ENCODE peak calls at places on chromosomes 11 and 22, in five cellular contexts. V, G, D, K and H are unnamed samples. For H3K4me1, the result is how much of the 10 kb centered on the place peaks cover.

GRCh38 chr11:78876686-78877085 is 302.0 kb upstream of the NARS2 start:
- DNase-seq in D (no peak), G (no peak), V (no peak), K (no peak), H (no peak)

GRCh38 chr11:23570828-23571227 is 710.6 kb upstream of the CCDC179 start:
- DNase-seq in K (no peak), G (peak), D (no peak), V (no peak), H (peak)

GRCh38 chr11:17699157-17700114 is 19.9 kb upstream of the MYOD1 start:
- DNase-seq in K (peak), V (no peak), D (no peak), G (peak), H (peak)

GRCh38 chr11:10021563-10021962 is 272.5 kb downstream of the SBF2 start:
- DNase-seq in V (no peak), G (no peak), K (no peak), D (no peak), H (no peak)

GRCh38 chr11:117546431-117547160 is 218.9 kb downstream of the CEP164 start:
- DNase-seq in K (no peak), G (no peak), D (no peak), V (no peak), H (peak)

GRCh38 chr22:21726650-21727049 is 8.9 kb downstream of the YPEL1 start:
- DNase-seq in G (peak), V (peak), D (no peak), K (peak), H (no peak)

GRCh38 chr11:14022821-14023220 is 60.3 kb downstream of the SPON1 start:
- DNase-seq in K (no peak), D (no peak), V (peak), G (no peak), H (no peak)

GRCh38 chr11:35049906-35050531 is 89.0 kb upstream of the CD44 start:
- DNase-seq in D (no peak), K (no peak), V (no peak), G (no peak), H (no peak)

GRCh38 chr22:45994516-45995404 is 17.8 kb upstream of the WNT7B start:
- DNase-seq in V (peak), K (peak), D (peak), G (peak), H (peak)

GRCh38 chr22:48939441-48940265 is 888.0 kb downstream of the BRD1 start:
- DNase-seq in G (no peak), K (no peak), D (no peak), V (peak), H (peak)

GRCh38 chr11:81237139-81237538 is 1496.5 kb downstream of the FAM181B start:
- DNase-seq in K (peak), V (no peak), G (peak), D (no peak), H (no peak)

GRCh38 chr11:128931661-128932060 is 11.0 kb downstream of the TP53AIP1 start:
- DNase-seq in K (peak), D (no peak), G (no peak), V (no peak), H (peak)

GRCh38 chr11:122709042-122709760 is 53.7 kb downstream of the UBASH3B start:
- DNase-seq in K (no peak), G (peak), D (no peak), V (no peak), H (peak)

GRCh38 chr22:29325785-29326315 is 10.4 kb upstream of the RASL10A start:
- DNase-seq in V (no peak), G (no peak), K (no peak), D (no peak), H (peak)

GRCh38 chr11:72778535-72779494 is 15.0 kb downstream of the STARD10 start:
- DNase-seq in V (peak), K (no peak), G (no peak), D (no peak), H (peak)

GRCh38 chr11:72777755-72778278 is 16.0 kb downstream of the STARD10 start:
- DNase-seq in V (no peak), G (no peak), D (no peak), K (no peak), H (peak)

GRCh38 chr11:72775288-72776110 is 18.3 kb downstream of the STARD10 start:
- DNase-seq in G (no peak), D (no peak), K (no peak), V (no peak), H (peak)

GRCh38 chr11:72776117-72776843 is 17.6 kb downstream of the STARD10 start:
- DNase-seq in G (no peak), K (no peak), V (no peak), D (no peak), H (peak)

GRCh38 chr11:72776844-72777754 is 16.7 kb downstream of the STARD10 start:
- DNase-seq in D (no peak), G (no peak), K (no peak), V (peak), H (peak)
- H3K4me1 ChIP-seq in D (under half), G (under half), K (under half), V (under half), H (under half)

GRCh38 chr11:31806944-31807790 is 4.0 kb downstream of the PAX6 start:
- DNase-seq in K (no peak), G (no peak), D (no peak), V (peak), H (peak)

GRCh38 chr11:31808721-31809542 is 2.2 kb downstream of the PAX6 start:
- DNase-seq in D (no peak), V (peak), G (peak), K (peak), H (peak)

GRCh38 chr11:31807791-31808074 is 3.4 kb downstream of the PAX6 start:
- DNase-seq in V (no peak), G (no peak), D (no peak), K (no peak), H (no peak)

GRCh38 chr11:31809543-31809856 is 1.6 kb downstream of the PAX6 start:
- DNase-seq in D (no peak), K (no peak), G (peak), V (no peak), H (peak)

GRCh38 chr11:31808268-31808667 is 2.9 kb downstream of the PAX6 start:
- DNase-seq in D (no peak), G (no peak), K (no peak), V (no peak), H (peak)
- H3K4me1 ChIP-seq in D (under half), G (under half), K (under half), V (under half), H (under half)

DNA sequence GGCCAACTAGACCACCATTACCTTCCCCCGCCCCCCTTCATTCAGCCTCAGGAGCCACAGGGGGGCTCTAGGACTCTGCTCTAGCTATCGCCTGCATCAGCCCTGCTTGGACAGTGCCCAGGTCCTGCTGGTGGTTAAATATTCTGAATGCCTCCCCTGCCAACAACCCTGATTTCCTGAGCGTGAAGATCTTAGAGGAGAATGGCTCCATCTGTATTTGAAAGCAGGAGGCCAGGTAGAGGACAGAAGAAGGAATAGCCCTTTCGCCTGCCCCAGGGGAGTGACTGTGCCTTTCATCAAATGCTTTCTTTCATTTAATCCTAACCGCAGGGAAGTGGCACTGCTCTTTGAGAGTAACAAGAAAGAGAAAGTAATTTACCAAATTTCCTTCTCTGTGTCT is 69.2 kb downstream of the ISX start:
- DNase-seq in D (no peak), G (no peak), K (no peak), V (no peak), H (no peak)
- H3K4me1 ChIP-seq in D (under half), G (under half), K (under half), V (under half), H (under half)

GRCh38 chr11:126150256-126150655 is 61.2 kb downstream of the RPUSD4 start:
- DNase-seq in K (peak), D (no peak), G (no peak), V (no peak), H (peak)
- H3K4me1 ChIP-seq in K (under half), D (under half), G (under half), V (under half), H (under half)

GRCh38 chr22:42880815-42881214 is 23.7 kb upstream of the ARFGAP3 start:
- DNase-seq in G (no peak), D (no peak), V (peak), K (no peak), H (peak)

GRCh38 chr22:42881298-42881697 is 24.2 kb upstream of the ARFGAP3 start:
- DNase-seq in V (no peak), G (no peak), K (no peak), D (no peak), H (peak)

GRCh38 chr22:42883970-42884369 is 26.9 kb upstream of the ARFGAP3 start:
- DNase-seq in G (no peak), D (no peak), V (no peak), K (no peak), H (peak)

GRCh38 chr22:42883121-42883520 is 26.0 kb upstream of the ARFGAP3 start:
- DNase-seq in V (no peak), G (no peak), K (no peak), D (no peak), H (peak)

DNA sequence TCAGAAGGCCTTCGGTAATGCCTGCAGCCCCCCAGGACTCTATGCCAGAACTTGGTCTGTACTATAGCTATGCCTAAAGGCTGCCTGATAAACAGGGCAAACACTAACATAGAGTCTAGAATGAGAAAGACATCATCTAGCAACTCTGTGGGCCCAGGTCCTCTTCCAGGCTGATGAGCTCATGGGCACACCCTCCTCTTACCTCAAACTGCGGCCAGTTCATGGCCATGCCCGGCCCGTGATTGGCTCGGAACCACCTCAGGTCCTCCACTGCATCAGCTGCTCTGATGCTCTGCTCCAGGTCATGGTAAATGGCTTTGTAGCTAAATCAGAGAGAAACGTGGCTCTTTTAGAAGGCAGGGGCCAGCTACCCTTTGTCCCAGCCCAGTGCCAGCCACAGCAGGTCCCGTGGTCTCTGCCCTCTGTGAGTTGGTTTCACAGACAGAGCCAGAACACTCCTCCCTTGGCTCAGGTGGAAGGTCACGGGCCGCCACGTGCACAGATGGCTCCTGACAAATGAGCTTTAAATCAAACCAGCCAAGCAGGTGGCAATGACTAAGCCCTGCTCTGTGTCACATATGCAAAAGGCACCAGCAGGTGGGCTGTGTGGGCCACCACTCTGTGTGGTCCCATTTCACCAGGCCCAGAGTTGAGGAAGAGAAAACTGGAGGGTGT is 25.0 kb upstream of the ARFGAP3 start:
- DNase-seq in V (peak), G (no peak), D (no peak), K (peak), H (peak)
- H3K4me1 ChIP-seq in V (under half), G (under half), D (under half), K (under half), H (under half)

GRCh38 chr22:40239345-40239683 is 61.6 kb downstream of the TNRC6B start:
- DNase-seq in G (no peak), K (no peak), V (no peak), D (no peak), H (no peak)
- H3K4me1 ChIP-seq in G (under half), K (under half), V (under half), D (under half), H (under half)

DNA sequence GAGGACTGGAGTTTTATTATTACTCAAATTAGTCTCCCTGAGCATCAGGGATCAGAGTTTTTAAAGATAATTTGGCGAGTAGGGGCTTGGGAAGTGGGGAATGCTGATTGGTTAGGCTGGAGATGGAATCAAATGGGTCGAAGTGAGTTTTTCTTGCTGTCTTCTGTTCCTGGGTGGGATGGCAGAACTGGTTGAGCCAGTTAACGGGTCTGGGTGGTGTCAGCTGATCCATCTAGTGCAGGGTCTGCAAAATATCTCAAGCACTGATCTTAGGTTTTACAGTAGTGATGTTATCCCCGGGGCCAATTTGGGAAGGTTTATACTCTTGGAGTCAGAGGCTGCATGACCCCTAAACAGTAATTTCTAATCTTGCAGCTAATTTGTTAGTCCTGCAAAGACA is 1.1 kb downstream of the OR5A2 start:
- DNase-seq in G (no peak), D (no peak), K (no peak), V (no peak), H (no peak)
- H3K4me1 ChIP-seq in G (under half), D (under half), K (under half), V (under half), H (under half)

GRCh38 chr11:133946541-133947297 is 10.0 kb downstream of the IGSF9B start:
- DNase-seq in D (no peak), K (no peak), G (no peak), V (peak), H (no peak)
- H3K4me1 ChIP-seq in D (under half), K (under half), G (under half), V (under half), H (under half)

GRCh38 chr11:47469411-47470179 is 20.7 kb upstream of the RAPSN start:
- DNase-seq in V (peak), D (no peak), K (no peak), G (no peak), H (peak)
- H3K4me1 ChIP-seq in V (under half), D (under half), K (under half), G (under half), H (under half)